ENCODE peak calls at places on chromosomes 13 and 19, in seven cellular contexts. One of them, this sample, is unnamed.

GRCh38 chr13:34048652-34049051 is 230.7 kb downstream of the RFC3 start:
- DNase-seq in NCI-H2081: no peak
- DNase-seq in neural progenitor cell: no peak
- DNase-seq in activated CD8-positive, alpha-beta memory T cell treated with anti-CD3 and anti-CD28 coated beads, Interleukin-2, amount 50 U/mL, for 4 hours: no peak
- DNase-seq in stimulated activated CD4-positive, alpha-beta T cell treated with anti-CD3 and anti-CD28 coated beads, Interleukin-1b, Interleukin-23, amount 100 ng/mL, for 1 hour: no peak
- DNase-seq in stimulated activated CD8-positive, alpha-beta memory T cell treated with anti-CD3 and anti-CD28 coated beads, Interleukin-4, amount 100 ng/mL, for 48 hours: no peak
- DNase-seq in COR-L47: no peak
- DNase-seq in this sample: no peak

GRCh38 chr13:48828962-48829405 is 146.7 kb upstream of the FNDC3A start:
- DNase-seq in NCI-H2081: peak; percentile 64
- DNase-seq in neural progenitor cell: no peak
- DNase-seq in activated CD8-positive, alpha-beta memory T cell treated with anti-CD3 and anti-CD28 coated beads, Interleukin-2, amount 50 U/mL, for 4 hours: no peak
- DNase-seq in stimulated activated CD4-positive, alpha-beta T cell treated with anti-CD3 and anti-CD28 coated beads, Interleukin-1b, Interleukin-23, amount 100 ng/mL, for 1 hour: no peak
- DNase-seq in stimulated activated CD8-positive, alpha-beta memory T cell treated with anti-CD3 and anti-CD28 coated beads, Interleukin-4, amount 100 ng/mL, for 48 hours: no peak
- DNase-seq in COR-L47: peak; percentile 77
- DNase-seq in this sample: no peak

GRCh38 chr19:39415111-39416046 is 2.9 kb downstream of the PLEKHG2 start:
- DNase-seq in NCI-H2081: no peak
- DNase-seq in neural progenitor cell: no peak
- DNase-seq in activated CD8-positive, alpha-beta memory T cell treated with anti-CD3 and anti-CD28 coated beads, Interleukin-2, amount 50 U/mL, for 4 hours: no peak
- DNase-seq in stimulated activated CD4-positive, alpha-beta T cell treated with anti-CD3 and anti-CD28 coated beads, Interleukin-1b, Interleukin-23, amount 100 ng/mL, for 1 hour: no peak
- DNase-seq in stimulated activated CD8-positive, alpha-beta memory T cell treated with anti-CD3 and anti-CD28 coated beads, Interleukin-4, amount 100 ng/mL, for 48 hours: no peak
- DNase-seq in COR-L47: no peak
- DNase-seq in this sample: no peak

GRCh38 chr19:1945899-1946298 is 4.9 kb downstream of the CSNK1G2 start:
- DNase-seq in NCI-H2081: no peak
- DNase-seq in neural progenitor cell: peak; percentile 84
- DNase-seq in activated CD8-positive, alpha-beta memory T cell treated with anti-CD3 and anti-CD28 coated beads, Interleukin-2, amount 50 U/mL, for 4 hours: no peak
- DNase-seq in stimulated activated CD4-positive, alpha-beta T cell treated with anti-CD3 and anti-CD28 coated beads, Interleukin-1b, Interleukin-23, amount 100 ng/mL, for 1 hour: no peak
- DNase-seq in stimulated activated CD8-positive, alpha-beta memory T cell treated with anti-CD3 and anti-CD28 coated beads, Interleukin-4, amount 100 ng/mL, for 48 hours: peak; percentile 60
- DNase-seq in COR-L47: peak; percentile 8
- DNase-seq in this sample: no peak

GRCh38 chr19:5644051-5644450 is 21.2 kb downstream of the SAFB start:
- DNase-seq in NCI-H2081: no peak
- DNase-seq in neural progenitor cell: no peak
- DNase-seq in activated CD8-positive, alpha-beta memory T cell treated with anti-CD3 and anti-CD28 coated beads, Interleukin-2, amount 50 U/mL, for 4 hours: no peak
- DNase-seq in stimulated activated CD4-positive, alpha-beta T cell treated with anti-CD3 and anti-CD28 coated beads, Interleukin-1b, Interleukin-23, amount 100 ng/mL, for 1 hour: no peak
- DNase-seq in stimulated activated CD8-positive, alpha-beta memory T cell treated with anti-CD3 and anti-CD28 coated beads, Interleukin-4, amount 100 ng/mL, for 48 hours: no peak
- DNase-seq in COR-L47: no peak
- DNase-seq in this sample: no peak

GRCh38 chr13:66805657-66806056 is 424.5 kb downstream of the PCDH9 start:
- DNase-seq in NCI-H2081: peak; percentile 61
- DNase-seq in neural progenitor cell: no peak
- DNase-seq in activated CD8-positive, alpha-beta memory T cell treated with anti-CD3 and anti-CD28 coated beads, Interleukin-2, amount 50 U/mL, for 4 hours: no peak
- DNase-seq in stimulated activated CD4-positive, alpha-beta T cell treated with anti-CD3 and anti-CD28 coated beads, Interleukin-1b, Interleukin-23, amount 100 ng/mL, for 1 hour: no peak
- DNase-seq in stimulated activated CD8-positive, alpha-beta memory T cell treated with anti-CD3 and anti-CD28 coated beads, Interleukin-4, amount 100 ng/mL, for 48 hours: no peak
- DNase-seq in COR-L47: no peak
- DNase-seq in this sample: peak; percentile 41

GRCh38 chr13:72970956-72971355 is 87.8 kb upstream of the KLF5 start:
- DNase-seq in NCI-H2081: no peak
- DNase-seq in neural progenitor cell: no peak
- DNase-seq in activated CD8-positive, alpha-beta memory T cell treated with anti-CD3 and anti-CD28 coated beads, Interleukin-2, amount 50 U/mL, for 4 hours: no peak
- DNase-seq in stimulated activated CD4-positive, alpha-beta T cell treated with anti-CD3 and anti-CD28 coated beads, Interleukin-1b, Interleukin-23, amount 100 ng/mL, for 1 hour: no peak
- DNase-seq in stimulated activated CD8-positive, alpha-beta memory T cell treated with anti-CD3 and anti-CD28 coated beads, Interleukin-4, amount 100 ng/mL, for 48 hours: no peak
- DNase-seq in COR-L47: no peak
- DNase-seq in this sample: no peak

GRCh38 chr19:3687393-3687773 is 12.9 kb downstream of the PIP5K1C start:
- DNase-seq in NCI-H2081: no peak
- DNase-seq in neural progenitor cell: no peak
- DNase-seq in activated CD8-positive, alpha-beta memory T cell treated with anti-CD3 and anti-CD28 coated beads, Interleukin-2, amount 50 U/mL, for 4 hours: no peak
- DNase-seq in stimulated activated CD4-positive, alpha-beta T cell treated with anti-CD3 and anti-CD28 coated beads, Interleukin-1b, Interleukin-23, amount 100 ng/mL, for 1 hour: no peak
- DNase-seq in stimulated activated CD8-positive, alpha-beta memory T cell treated with anti-CD3 and anti-CD28 coated beads, Interleukin-4, amount 100 ng/mL, for 48 hours: no peak
- DNase-seq in COR-L47: no peak
- DNase-seq in this sample: no peak

GRCh38 chr13:110326263-110326904 is 19.3 kb downstream of the COL4A2 start:
- DNase-seq in NCI-H2081: no peak
- DNase-seq in neural progenitor cell: no peak
- DNase-seq in activated CD8-positive, alpha-beta memory T cell treated with anti-CD3 and anti-CD28 coated beads, Interleukin-2, amount 50 U/mL, for 4 hours: no peak
- DNase-seq in stimulated activated CD4-positive, alpha-beta T cell treated with anti-CD3 and anti-CD28 coated beads, Interleukin-1b, Interleukin-23, amount 100 ng/mL, for 1 hour: no peak
- DNase-seq in stimulated activated CD8-positive, alpha-beta memory T cell treated with anti-CD3 and anti-CD28 coated beads, Interleukin-4, amount 100 ng/mL, for 48 hours: no peak
- DNase-seq in COR-L47: no peak
- DNase-seq in this sample: no peak

GRCh38 chr13:46388846-46389245 is 1.8 kb upstream of the RUBCNL start:
- DNase-seq in NCI-H2081: no peak
- DNase-seq in neural progenitor cell: no peak
- DNase-seq in activated CD8-positive, alpha-beta memory T cell treated with anti-CD3 and anti-CD28 coated beads, Interleukin-2, amount 50 U/mL, for 4 hours: no peak
- DNase-seq in stimulated activated CD4-positive, alpha-beta T cell treated with anti-CD3 and anti-CD28 coated beads, Interleukin-1b, Interleukin-23, amount 100 ng/mL, for 1 hour: no peak
- DNase-seq in stimulated activated CD8-positive, alpha-beta memory T cell treated with anti-CD3 and anti-CD28 coated beads, Interleukin-4, amount 100 ng/mL, for 48 hours: no peak
- DNase-seq in COR-L47: no peak
- DNase-seq in this sample: no peak

GRCh38 chr19:27774827-27775226 is 1438.1 kb downstream of the UQCRFS1 start:
- DNase-seq in NCI-H2081: no peak
- DNase-seq in neural progenitor cell: no peak
- DNase-seq in activated CD8-positive, alpha-beta memory T cell treated with anti-CD3 and anti-CD28 coated beads, Interleukin-2, amount 50 U/mL, for 4 hours: no peak
- DNase-seq in stimulated activated CD4-positive, alpha-beta T cell treated with anti-CD3 and anti-CD28 coated beads, Interleukin-1b, Interleukin-23, amount 100 ng/mL, for 1 hour: no peak
- DNase-seq in stimulated activated CD8-positive, alpha-beta memory T cell treated with anti-CD3 and anti-CD28 coated beads, Interleukin-4, amount 100 ng/mL, for 48 hours: peak; percentile 67
- DNase-seq in COR-L47: no peak
- DNase-seq in this sample: no peak

GRCh38 chr19:7294571-7295212 is 478 bp upstream of the INSR start:
- DNase-seq in NCI-H2081: peak; percentile 74
- DNase-seq in neural progenitor cell: peak; percentile 69
- DNase-seq in activated CD8-positive, alpha-beta memory T cell treated with anti-CD3 and anti-CD28 coated beads, Interleukin-2, amount 50 U/mL, for 4 hours: no peak
- DNase-seq in stimulated activated CD4-positive, alpha-beta T cell treated with anti-CD3 and anti-CD28 coated beads, Interleukin-1b, Interleukin-23, amount 100 ng/mL, for 1 hour: no peak
- DNase-seq in stimulated activated CD8-positive, alpha-beta memory T cell treated with anti-CD3 and anti-CD28 coated beads, Interleukin-4, amount 100 ng/mL, for 48 hours: peak; percentile 40
- DNase-seq in COR-L47: no peak
- DNase-seq in this sample: peak; percentile 1

This sample was measured in skeletal muscle cell.